ENCODE peak calls at places on chromosomes 4 and X, in four cellular contexts. One of them, this sample, is unnamed.

GRCh38 chr4:174611792-174612191 is 89.5 kb upstream of the HPGD start:
- DNase-seq in GM23248: no peak
- DNase-seq in H9: no peak
- DNase-seq in HCT116: no peak
- DNase-seq in this sample: no peak

GRCh38 chrX:78011846-78012245 is 42.4 kb upstream of the PGAM4 start:
- DNase-seq in H9: no peak
- DNase-seq in GM23248: peak; percentile 31
- DNase-seq in HCT116: no peak
- DNase-seq in this sample: no peak

GRCh38 chr4:99824070-99824599 is 7.5 kb downstream of the DAPP1 start:
- DNase-seq in GM23248: no peak
- DNase-seq in HCT116: no peak
- DNase-seq in H9: no peak
- DNase-seq in this sample: no peak

GRCh38 chrX:153494541-153495361 is at the start of gene BGN:
- DNase-seq in GM23248: peak; percentile 71
- DNase-seq in H9: peak; percentile 62
- DNase-seq in HCT116: no peak
- DNase-seq in this sample: no peak

GRCh38 chr4:182604953-182605352 is 312.2 kb downstream of the DCTD start:
- DNase-seq in HCT116: no peak
- DNase-seq in GM23248: no peak
- DNase-seq in H9: no peak
- DNase-seq in this sample: no peak

GRCh38 chrX:1465261-1466231 is 12.8 kb upstream of the ASMTL start:
- DNase-seq in HCT116: no peak
- DNase-seq in GM23248: no peak
- DNase-seq in H9: peak; percentile 28
- DNase-seq in this sample: peak; percentile 23

GRCh38 chr4:107866726-107867125 is 42.0 kb downstream of the SGMS2 start:
- DNase-seq in HCT116: no peak
- DNase-seq in GM23248: peak; percentile 48
- DNase-seq in H9: no peak
- DNase-seq in this sample: peak; percentile 35

GRCh38 chr4:31539279-31540074 is 819.3 kb downstream of the PCDH7 start:
- DNase-seq in H9: no peak
- DNase-seq in GM23248: no peak
- DNase-seq in HCT116: no peak
- DNase-seq in this sample: no peak

GRCh38 chr4:108922191-108922590 is 159.3 kb upstream of the ETNPPL start:
- DNase-seq in HCT116: no peak
- DNase-seq in GM23248: no peak
- DNase-seq in H9: no peak
- DNase-seq in this sample: no peak

GRCh38 chr4:165440415-165440882 is 61.6 kb downstream of the CPE start:
- DNase-seq in HCT116: peak; percentile 42
- DNase-seq in H9: no peak
- DNase-seq in GM23248: peak; percentile 65
- DNase-seq in this sample: peak; percentile 80

GRCh38 chr4:4853371-4853823 is 6.1 kb upstream of the MSX1 start:
- DNase-seq in H9: no peak
- DNase-seq in GM23248: peak; percentile 50
- DNase-seq in HCT116: no peak
- DNase-seq in this sample: no peak

GRCh38 chrX:17376381-17377046 is 1.5 kb downstream of the NHS start:
- DNase-seq in GM23248: peak; percentile 47
- DNase-seq in HCT116: no peak
- DNase-seq in H9: no peak
- DNase-seq in this sample: peak; percentile 47

GRCh38 chrX:119325456-119325855 is 73.7 kb upstream of the SLC25A43 start:
- DNase-seq in H9: no peak
- DNase-seq in HCT116: no peak
- DNase-seq in GM23248: peak; percentile 12
- DNase-seq in this sample: peak; percentile 54

GRCh38 chrX:28625223-28625622 is 38.0 kb downstream of the IL1RAPL1 start:
- DNase-seq in GM23248: no peak
- DNase-seq in HCT116: no peak
- DNase-seq in H9: peak; percentile 53
- DNase-seq in this sample: no peak

GRCh38 chr4:136471051-136471450 is 1061.2 kb downstream of the PCDH18 start:
- DNase-seq in H9: no peak
- DNase-seq in GM23248: no peak
- DNase-seq in HCT116: no peak
- DNase-seq in this sample: no peak

GRCh38 chrX:13131511-13132137 is 87.2 kb upstream of the FAM9C start:
- DNase-seq in GM23248: no peak
- DNase-seq in H9: peak; percentile 36
- DNase-seq in HCT116: no peak
- DNase-seq in this sample: peak; percentile 81

GRCh38 chr4:85970535-85970934 is 389.3 kb downstream of the MAPK10 start:
- DNase-seq in HCT116: no peak
- DNase-seq in GM23248: no peak
- DNase-seq in H9: no peak
- DNase-seq in this sample: no peak

GRCh38 chrX:20530319-20530979 is 263.7 kb upstream of the RPS6KA3 start:
- DNase-seq in HCT116: peak; percentile 29
- DNase-seq in GM23248: peak; percentile 61
- DNase-seq in H9: peak; percentile 48
- DNase-seq in this sample: peak; percentile 32

GRCh38 chr4:140637836-140638235 is 69.1 kb upstream of the UCP1 start:
- DNase-seq in HCT116: peak; percentile 35
- DNase-seq in GM23248: peak; percentile 45
- DNase-seq in H9: peak; percentile 41
- DNase-seq in this sample: no peak

GRCh38 chr4:27057053-27057452 is 196.4 kb downstream of the STIM2 start:
- DNase-seq in HCT116: no peak
- DNase-seq in H9: no peak
- DNase-seq in GM23248: no peak
- DNase-seq in this sample: no peak

GRCh38 chrX:8279323-8279722 is 108.3 kb upstream of the VCX2 start:
- DNase-seq in GM23248: no peak
- DNase-seq in HCT116: no peak
- DNase-seq in H9: no peak
- DNase-seq in this sample: no peak

GRCh38 chr4:78242071-78242470 is 184.9 kb downstream of the FRAS1 start:
- DNase-seq in GM23248: peak; percentile 53
- DNase-seq in H9: no peak
- DNase-seq in HCT116: no peak
- DNase-seq in this sample: peak; percentile 22

GRCh38 chrX:119990995-119991787 is 47.6 kb upstream of the NKAP start:
- DNase-seq in GM23248: no peak
- DNase-seq in H9: peak; percentile 42
- DNase-seq in HCT116: no peak
- DNase-seq in this sample: no peak

GRCh38 chr4:63275491-63275890 is 1133.8 kb downstream of the TECRL start:
- DNase-seq in HCT116: no peak
- DNase-seq in H9: peak; percentile 23
- DNase-seq in GM23248: no peak
- DNase-seq in this sample: no peak

GRCh38 chrX:154074199-154074598 is 23.3 kb downstream of the MECP2 start:
- DNase-seq in GM23248: peak; percentile 71
- DNase-seq in HCT116: no peak
- DNase-seq in H9: no peak
- DNase-seq in this sample: peak; percentile 54

GRCh38 chr4:101086801-101087586 is 260.3 kb downstream of the PPP3CA start:
- DNase-seq in GM23248: no peak
- DNase-seq in HCT116: no peak
- DNase-seq in H9: peak; percentile 67
- DNase-seq in this sample: no peak

GRCh38 chr4:4206204-4206603 is 20.5 kb downstream of the OTOP1 start:
- DNase-seq in H9: no peak
- DNase-seq in HCT116: peak; percentile 10
- DNase-seq in GM23248: no peak
- DNase-seq in this sample: no peak

GRCh38 chr4:173493041-173493440 is 37.0 kb downstream of the HAND2 start:
- DNase-seq in GM23248: no peak
- DNase-seq in H9: no peak
- DNase-seq in HCT116: no peak
- DNase-seq in this sample: no peak

GRCh38 chr4:20354120-20354519 is 102.4 kb downstream of the SLIT2 start:
- DNase-seq in HCT116: no peak
- DNase-seq in GM23248: no peak
- DNase-seq in H9: no peak
- DNase-seq in this sample: no peak

GRCh38 chr4:20353646-20354045 is 101.9 kb downstream of the SLIT2 start:
- DNase-seq in GM23248: no peak
- DNase-seq in H9: no peak
- DNase-seq in HCT116: no peak
- DNase-seq in this sample: no peak

GRCh38 chr4:20352172-20352431 is 100.4 kb downstream of the SLIT2 start:
- DNase-seq in HCT116: no peak
- DNase-seq in GM23248: no peak
- DNase-seq in H9: no peak
- DNase-seq in this sample: no peak

GRCh38 chr4:20348411-20348810 is 96.7 kb downstream of the SLIT2 start:
- DNase-seq in H9: no peak
- DNase-seq in GM23248: no peak
- DNase-seq in HCT116: no peak
- DNase-seq in this sample: no peak

GRCh38 chr4:20351360-20352171 is 99.9 kb downstream of the SLIT2 start:
- DNase-seq in GM23248: no peak
- DNase-seq in H9: no peak
- DNase-seq in HCT116: no peak
- DNase-seq in this sample: no peak
- H2AFZ ChIP-seq in GM23248: no peak overlapping the region
- H2AFZ ChIP-seq in H9: no peak overlapping the region
- H2AFZ ChIP-seq in HCT116: no peak overlapping the region
- H2AFZ ChIP-seq in this sample: no peak overlapping the region

DNA sequence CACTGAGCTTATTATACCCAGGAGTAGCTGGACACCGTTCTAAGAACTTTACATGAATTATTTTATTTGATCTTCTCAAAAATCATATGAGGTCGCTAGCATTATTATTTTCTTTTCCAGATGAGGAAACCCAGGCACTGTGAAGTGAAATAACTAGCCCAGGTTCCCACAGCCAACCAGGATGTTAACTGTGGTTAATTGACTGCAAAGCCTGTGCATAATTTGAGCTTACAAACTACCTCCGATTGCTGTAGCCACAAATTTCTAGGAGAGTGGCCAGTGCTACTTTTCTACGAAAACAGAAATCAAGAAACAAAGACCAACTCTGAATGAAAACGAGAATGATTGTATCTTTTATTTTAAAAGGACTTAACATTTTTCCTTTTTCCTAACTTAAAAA is 27.2 kb downstream of the SPRY1 start:
- DNase-seq in H9: no peak
- DNase-seq in GM23248: no peak
- DNase-seq in HCT116: no peak
- DNase-seq in this sample: no peak
- H2AFZ ChIP-seq in H9: no peak overlapping the region
- H2AFZ ChIP-seq in GM23248: no peak overlapping the region
- H2AFZ ChIP-seq in HCT116: no peak overlapping the region
- H2AFZ ChIP-seq in this sample: no peak overlapping the region

GRCh38 chr4:75254745-75255144 is 259.5 kb downstream of the RCHY1 start:
- DNase-seq in HCT116: no peak
- DNase-seq in H9: no peak
- DNase-seq in GM23248: no peak
- DNase-seq in this sample: no peak
- H2AFZ ChIP-seq in HCT116: no peak overlapping the region
- H2AFZ ChIP-seq in H9: no peak overlapping the region
- H2AFZ ChIP-seq in GM23248: no peak overlapping the region
- H2AFZ ChIP-seq in this sample: no peak overlapping the region

GRCh38 chrX:105464611-105465010 is 244.1 kb upstream of the TEX13A start:
- DNase-seq in GM23248: no peak
- DNase-seq in H9: no peak
- DNase-seq in HCT116: no peak
- DNase-seq in this sample: peak; percentile 48

GRCh38 chrX:105462191-105462590 is 241.7 kb upstream of the TEX13A start:
- DNase-seq in HCT116: no peak
- DNase-seq in H9: no peak
- DNase-seq in GM23248: no peak
- DNase-seq in this sample: no peak

GRCh38 chrX:105460366-105460765 is 239.9 kb upstream of the TEX13A start:
- DNase-seq in GM23248: no peak
- DNase-seq in HCT116: no peak
- DNase-seq in H9: no peak
- DNase-seq in this sample: peak; percentile 67

GRCh38 chrX:105461013-105461412 is 240.5 kb upstream of the TEX13A start:
- DNase-seq in H9: no peak
- DNase-seq in HCT116: no peak
- DNase-seq in GM23248: no peak
- DNase-seq in this sample: peak; percentile 81

DNA sequence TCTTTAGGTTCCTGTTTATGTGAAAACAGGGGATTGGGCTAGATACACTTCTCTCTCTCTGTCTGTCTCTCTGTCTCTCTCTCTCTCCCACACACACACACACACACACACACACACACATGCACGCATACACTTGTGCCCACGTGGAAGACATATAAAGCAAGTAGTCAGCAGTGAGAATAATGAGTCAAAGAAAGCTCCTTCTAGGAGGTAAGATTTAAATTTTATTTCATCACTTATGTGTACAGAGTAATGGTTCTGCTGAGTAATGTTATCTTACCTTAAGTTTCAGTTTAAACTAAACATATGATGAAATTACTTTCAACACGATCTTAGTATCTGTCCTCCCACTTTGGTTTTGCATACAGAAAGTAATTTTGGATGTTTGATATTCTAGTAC is 243.0 kb upstream of the TEX13A start:
- DNase-seq in HCT116: no peak
- DNase-seq in GM23248: no peak
- DNase-seq in H9: no peak
- DNase-seq in this sample: peak; percentile 83
- H2AFZ ChIP-seq in HCT116: no peak overlapping the region
- H2AFZ ChIP-seq in GM23248: no peak overlapping the region
- H2AFZ ChIP-seq in H9: no peak overlapping the region
- H2AFZ ChIP-seq in this sample: peak overlapping the region; percentile 10

GRCh38 chr4:52714597-52715254 is 36.5 kb downstream of the ERVMER34-1 start:
- DNase-seq in HCT116: no peak
- DNase-seq in H9: no peak
- DNase-seq in GM23248: no peak
- DNase-seq in this sample: no peak

GRCh38 chr4:52712172-52712990 is 38.8 kb downstream of the ERVMER34-1 start:
- DNase-seq in H9: peak; percentile 98
- DNase-seq in GM23248: peak; percentile 98
- DNase-seq in HCT116: peak; percentile 88
- DNase-seq in this sample: peak; percentile 97

GRCh38 chr4:52711834-52712171 is 39.4 kb downstream of the ERVMER34-1 start:
- DNase-seq in H9: no peak
- DNase-seq in HCT116: no peak
- DNase-seq in GM23248: no peak
- DNase-seq in this sample: no peak

GRCh38 chr4:52712991-52713275 is 38.3 kb downstream of the ERVMER34-1 start:
- DNase-seq in H9: no peak
- DNase-seq in GM23248: no peak
- DNase-seq in HCT116: no peak
- DNase-seq in this sample: no peak

GRCh38 chr4:52713456-52713937 is 37.7 kb downstream of the ERVMER34-1 start:
- DNase-seq in GM23248: no peak
- DNase-seq in H9: no peak
- DNase-seq in HCT116: no peak
- DNase-seq in this sample: no peak
- H2AFZ ChIP-seq in GM23248: peak overlapping the region; percentile 92
- H2AFZ ChIP-seq in H9: no peak overlapping the region
- H2AFZ ChIP-seq in HCT116: no peak overlapping the region
- H2AFZ ChIP-seq in this sample: no peak overlapping the region

This sample was measured in mammary epithelial cell.